ENCODE peak calls at places on chromosomes 7 and 10, in five cellular contexts. D, I, H, S and N are unnamed samples.

GRCh38 chr7:69531050-69531449 is 67.2 kb upstream of the AUTS2 start:
- DNase-seq in D (no peak), I (no peak), H (no peak), S (no peak), N (no peak)

GRCh38 chr7:21353388-21353780 is 74.5 kb upstream of the SP4 start:
- DNase-seq in D (no peak), I (no peak), H (no peak), S (no peak), N (no peak)

GRCh38 chr7:140525741-140526140 is 46.4 kb upstream of the MKRN1 start:
- DNase-seq in D (no peak), I (no peak), H (no peak), S (no peak), N (no peak)

GRCh38 chr10:77873558-77874380 is 52.8 kb downstream of the DLG5 start:
- DNase-seq in D (peak), I (peak), H (peak), S (peak), N (no peak)

GRCh38 chr10:94125856-94126255 is 132.1 kb downstream of the PLCE1 start:
- DNase-seq in D (no peak), I (no peak), H (no peak), S (no peak), N (no peak)

GRCh38 chr10:2897619-2898508 is 169.5 kb upstream of the PFKP start:
- DNase-seq in D (no peak), I (no peak), H (no peak), S (no peak), N (no peak)

GRCh38 chr7:28207486-28208158 is 27.0 kb upstream of the JAZF1 start:
- DNase-seq in D (peak), I (no peak), H (no peak), S (no peak), N (no peak)

GRCh38 chr7:3682028-3682712 is 381.1 kb downstream of the SDK1 start:
- DNase-seq in D (no peak), I (no peak), H (no peak), S (peak), N (no peak)

GRCh38 chr10:52400564-52400963 is 86.5 kb downstream of the DKK1 start:
- DNase-seq in D (no peak), I (no peak), H (no peak), S (no peak), N (no peak)

GRCh38 chr7:46028246-46028645 is 107.2 kb upstream of the IGFBP3 start:
- DNase-seq in D (no peak), I (no peak), H (no peak), S (no peak), N (no peak)

DNA sequence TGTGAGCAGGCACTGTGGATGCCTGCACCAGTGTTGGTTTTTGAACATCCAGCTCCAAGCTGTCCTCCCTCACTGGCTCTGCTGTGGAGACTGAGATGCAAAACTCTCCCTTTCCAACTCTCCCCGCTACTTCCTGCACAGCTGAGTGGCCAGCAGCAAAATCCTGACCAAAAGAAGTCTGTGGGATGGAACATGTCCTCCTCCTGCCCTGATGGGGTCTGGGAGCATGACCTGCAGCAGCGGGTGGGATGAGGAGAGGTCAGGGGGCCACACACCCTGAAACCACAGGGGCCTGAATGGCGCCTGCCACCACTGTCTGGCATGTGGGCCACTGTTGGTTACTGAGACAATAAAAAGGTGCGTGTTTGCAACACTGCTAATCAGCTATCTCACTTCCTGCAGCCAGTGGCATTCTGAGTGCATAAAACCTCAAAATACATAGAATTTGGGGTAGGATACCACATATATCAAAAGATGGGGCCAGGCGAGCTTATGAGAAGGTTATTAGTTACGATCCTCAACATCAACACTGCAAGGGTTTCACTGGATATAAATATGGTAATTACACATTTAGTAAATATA is 200.0 kb downstream of the WDR37 start:
- DNase-seq in D (no peak), I (no peak), H (no peak), S (no peak), N (no peak)
- H3K4me2 ChIP-seq in D (no peak), I (no peak), H (no peak), S (no peak), N (no peak)

GRCh38 chr10:97400665-97401454 is at the start of gene RRP12:
- DNase-seq in D (peak), I (peak), H (peak), S (peak), N (peak)

GRCh38 chr10:97404044-97404443 is 2.9 kb upstream of the RRP12 start:
- DNase-seq in D (no peak), I (no peak), H (no peak), S (no peak), N (no peak)

GRCh38 chr10:97401455-97401919 is 347 bp upstream of the RRP12 start:
- DNase-seq in D (no peak), I (no peak), H (no peak), S (no peak), N (no peak)

GRCh38 chr10:97396056-97396455 is 5.1 kb downstream of the RRP12 start:
- DNase-seq in D (no peak), I (no peak), H (no peak), S (no peak), N (no peak)

GRCh38 chr10:97399843-97400545 is 1.1 kb downstream of the RRP12 start:
- DNase-seq in D (no peak), I (peak), H (peak), S (peak), N (no peak)
- TF ChIP-seq ATF3 in D (no peak), I (no peak), H (peak), S (no peak), N (no peak)

GRCh38 chr7:74040791-74041520 is 13.0 kb downstream of the ELN start:
- DNase-seq in D (no peak), I (no peak), H (no peak), S (no peak), N (no peak)

GRCh38 chr7:74038194-74038961 is 10.4 kb downstream of the ELN start:
- DNase-seq in D (no peak), I (no peak), H (no peak), S (no peak), N (no peak)

GRCh38 chr7:74039337-74039736 is 11.4 kb downstream of the ELN start:
- DNase-seq in D (no peak), I (no peak), H (no peak), S (no peak), N (no peak)

GRCh38 chr7:74037609-74038008 is 9.6 kb downstream of the ELN start:
- DNase-seq in D (no peak), I (no peak), H (no peak), S (no peak), N (no peak)

GRCh38 chr7:74040101-74040790 is 12.3 kb downstream of the ELN start:
- DNase-seq in D (no peak), I (no peak), H (no peak), S (no peak), N (no peak)
- H3K4me2 ChIP-seq in D (no peak), I (no peak), H (no peak), S (no peak), N (no peak)

DNA sequence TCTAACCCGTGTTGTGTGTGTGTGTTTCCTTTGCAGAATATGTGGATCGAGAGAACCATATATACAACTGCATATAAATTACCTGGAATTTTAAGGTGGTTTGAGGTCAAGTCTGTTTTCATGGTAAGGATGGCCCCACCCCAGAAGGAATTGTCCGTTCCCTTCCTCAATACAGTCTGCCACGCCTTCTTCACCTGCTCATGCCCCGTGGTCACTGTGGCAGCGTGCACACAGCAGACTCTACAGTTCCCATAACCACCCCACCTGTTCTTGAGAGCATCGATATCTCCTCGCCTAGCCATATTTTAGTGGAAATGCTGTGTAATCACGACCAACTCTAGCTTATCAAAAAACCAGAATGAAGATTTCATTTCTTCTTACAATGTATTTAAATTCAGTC is 134.0 kb upstream of the NPS start:
- DNase-seq in D (no peak), I (no peak), H (no peak), S (no peak), N (no peak)
- TF ChIP-seq ATF3 in D (no peak), I (no peak), H (no peak), S (no peak), N (no peak)

DNA sequence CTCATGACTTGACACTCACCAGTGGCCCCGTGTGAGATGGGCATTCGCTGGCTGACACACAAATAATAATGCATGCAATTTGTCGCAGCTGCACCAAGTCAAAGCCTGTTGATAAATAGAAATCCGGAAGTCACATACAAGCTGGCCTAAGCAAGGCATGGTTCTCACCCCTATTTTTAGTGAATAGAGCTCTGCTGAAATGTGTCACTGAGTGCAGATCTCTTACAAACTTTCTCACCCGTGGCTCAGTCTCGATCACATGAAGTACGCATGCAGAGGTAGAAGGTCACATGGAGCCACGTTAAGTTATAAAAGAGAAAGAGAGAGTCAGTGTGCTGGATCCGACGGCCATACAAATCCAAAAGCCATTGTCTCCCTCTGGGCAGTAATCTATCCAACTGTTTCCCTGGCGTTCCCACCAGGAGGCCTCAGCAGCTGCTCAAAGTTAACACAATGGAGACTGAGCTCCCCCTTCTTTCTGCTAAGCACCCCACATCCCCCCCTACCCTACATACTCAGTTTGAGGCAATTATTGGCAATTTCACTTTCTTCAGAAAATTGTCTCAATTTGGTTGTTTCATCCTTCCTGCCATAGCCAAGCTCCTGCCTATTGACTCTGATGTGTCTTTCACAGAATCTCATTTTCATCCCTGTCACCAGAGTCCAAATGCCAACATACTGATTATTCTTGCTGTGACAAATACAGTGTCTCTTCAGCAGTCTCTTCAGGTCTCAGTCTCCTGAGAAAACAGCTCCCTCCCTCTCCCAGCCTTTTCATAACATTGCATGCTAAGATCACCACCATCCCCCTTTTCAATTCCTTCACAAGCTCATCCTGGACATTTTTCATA is 473.3 kb upstream of the NRP1 start:
- DNase-seq in D (no peak), I (no peak), H (no peak), S (no peak), N (no peak)
- H3K4me2 ChIP-seq in D (no peak), I (no peak), H (no peak), S (no peak), N (no peak)

GRCh38 chr10:16792675-16793074 is 24.5 kb downstream of the RSU1 start:
- DNase-seq in D (no peak), I (no peak), H (no peak), S (no peak), N (no peak)
- TF ChIP-seq ATF3 in D (no peak), I (no peak), H (no peak), S (no peak), N (no peak)

DNA sequence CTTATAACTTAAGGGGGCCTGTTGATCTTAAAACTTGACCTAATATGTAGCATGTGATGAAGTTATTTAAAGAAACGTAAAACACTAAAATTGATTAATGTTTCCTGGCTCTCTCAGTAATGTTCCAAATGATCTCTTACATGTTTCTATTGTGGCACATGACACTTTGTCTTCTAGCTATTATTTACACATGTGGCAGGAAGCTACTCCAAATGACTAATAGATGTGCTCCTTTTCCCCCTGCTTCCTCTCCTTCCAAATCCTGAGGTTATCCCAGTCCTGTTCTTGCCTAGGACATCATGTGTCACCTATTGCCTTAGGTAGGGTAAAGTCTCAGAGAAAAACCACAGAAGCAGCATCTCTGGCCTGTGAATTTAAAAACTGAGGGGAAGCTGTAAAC is 89.4 kb downstream of the FAS start:
- DNase-seq in D (no peak), I (no peak), H (no peak), S (no peak), N (no peak)
- H3K4me2 ChIP-seq in D (no peak), I (no peak), H (no peak), S (no peak), N (no peak)

GRCh38 chr10:87868277-87868676 is 4.9 kb downstream of the PTEN start:
- DNase-seq in D (no peak), I (no peak), H (no peak), S (no peak), N (no peak)

GRCh38 chr10:87864497-87865059 is 1.2 kb downstream of the PTEN start:
- DNase-seq in D (no peak), I (no peak), H (peak), S (no peak), N (no peak)

GRCh38 chr10:87865201-87866025 is 2.0 kb downstream of the PTEN start:
- DNase-seq in D (no peak), I (no peak), H (no peak), S (no peak), N (no peak)

GRCh38 chr10:87867453-87867852 is 4.0 kb downstream of the PTEN start:
- DNase-seq in D (no peak), I (no peak), H (no peak), S (no peak), N (no peak)

DNA sequence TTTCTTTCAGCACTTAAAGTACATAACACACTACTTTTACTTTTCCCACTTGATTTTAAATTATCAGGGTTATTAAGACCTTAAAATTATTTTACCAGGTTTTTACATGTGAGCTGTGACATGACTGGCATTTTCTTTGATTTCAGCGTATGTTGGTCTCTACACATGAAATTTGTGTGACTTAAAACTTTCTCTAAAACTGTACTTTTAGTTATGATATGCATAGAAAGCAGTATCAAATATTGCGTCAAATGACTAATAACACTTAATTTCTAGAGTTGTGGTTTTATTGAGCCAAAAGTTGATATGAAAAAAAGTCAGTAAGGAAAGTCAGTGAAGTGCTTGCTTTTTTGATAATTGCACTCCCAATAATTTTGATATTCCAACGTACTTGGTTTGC is 3.1 kb downstream of the PTEN start:
- DNase-seq in D (no peak), I (no peak), H (no peak), S (no peak), N (no peak)
- TF ChIP-seq ATF3 in D (no peak), I (no peak), H (no peak), S (no peak), N (no peak)

GRCh38 chr7:47542051-47542450 is 39.9 kb downstream of the TNS3 start:
- DNase-seq in D (no peak), I (no peak), H (no peak), S (no peak), N (no peak)

GRCh38 chr7:47538846-47539311 is 43.0 kb downstream of the TNS3 start:
- DNase-seq in D (no peak), I (no peak), H (no peak), S (peak), N (no peak)

GRCh38 chr7:47540053-47540386 is 41.9 kb downstream of the TNS3 start:
- DNase-seq in D (no peak), I (no peak), H (no peak), S (no peak), N (no peak)

GRCh38 chr7:47539398-47540052 is 42.4 kb downstream of the TNS3 start:
- DNase-seq in D (no peak), I (no peak), H (no peak), S (peak), N (no peak)

GRCh38 chr7:47540387-47541093 is 41.4 kb downstream of the TNS3 start:
- DNase-seq in D (no peak), I (no peak), H (no peak), S (peak), N (no peak)
- H3K4me2 ChIP-seq in D (no peak), I (no peak), H (no peak), S (peak), N (no peak)

DNA sequence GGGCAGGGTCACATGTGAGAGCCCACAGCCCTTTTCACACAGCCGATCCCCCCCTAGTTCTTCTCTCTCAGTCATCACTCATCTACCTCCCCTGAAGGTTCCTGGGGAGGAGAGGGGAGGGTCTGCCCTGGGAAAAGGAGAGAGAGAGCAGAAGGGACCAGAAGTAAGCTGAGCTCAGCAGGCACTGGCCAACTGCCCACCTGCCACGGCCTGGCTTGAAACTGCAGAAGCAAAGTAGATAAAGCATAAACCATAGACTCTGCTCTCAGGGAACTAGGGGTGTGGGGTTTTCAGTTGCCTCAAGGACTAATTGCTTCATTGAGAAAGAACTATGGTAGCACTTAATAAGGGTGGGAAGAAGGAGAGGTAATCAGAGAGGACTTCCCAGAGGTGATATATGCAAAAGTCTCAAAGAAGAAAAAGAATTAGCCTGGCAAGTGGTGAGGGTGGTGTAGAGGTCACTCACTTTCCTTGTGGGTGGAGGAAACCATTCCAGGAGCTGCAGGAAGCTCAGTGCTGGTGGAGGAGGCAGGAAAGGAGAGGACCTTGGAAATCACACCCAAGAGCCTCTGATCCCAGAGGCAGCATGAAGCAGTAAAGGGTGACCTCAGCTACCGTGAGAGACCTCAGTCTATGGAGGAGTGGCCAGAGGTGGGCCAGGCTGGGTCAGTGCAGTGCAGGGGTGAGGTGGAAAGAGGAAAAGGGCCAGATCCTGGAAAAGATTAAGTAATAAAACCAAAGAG is 17.2 kb downstream of the PILRA start:
- DNase-seq in D (no peak), I (no peak), H (no peak), S (no peak), N (no peak)
- TF ChIP-seq ATF3 in D (no peak), I (no peak), H (no peak), S (no peak), N (no peak)